ENCODE peak calls at places on chromosomes 4 and X, in six cellular contexts. G, L, I, V, B and H are unnamed samples.

GRCh38 chr4:159778298-159778697 is 675.4 kb downstream of the RAPGEF2 start:
- DNase-seq in G (no peak), L (no peak), I (no peak), V (no peak), B (no peak), H (no peak)

GRCh38 chr4:70183168-70183939 is 12.2 kb upstream of the ODAM start:
- DNase-seq in G (peak; percentile 65), L (peak; percentile 3), I (peak; percentile 71), V (peak; percentile 74), B (peak; percentile 65), H (peak; percentile 82)

GRCh38 chrX:103488332-103488731 is 31.0 kb downstream of the RAB40A start:
- DNase-seq in G (peak; percentile 6), L (peak; percentile 48), I (peak; percentile 45), V (peak; percentile 46), B (no peak), H (peak; percentile 38)

GRCh38 chrX:130915302-130915701 is 12.3 kb upstream of the ENOX2 start:
- DNase-seq in G (no peak), L (no peak), I (no peak), V (peak; percentile 30), B (no peak), H (no peak)

GRCh38 chr4:57234252-57234775 is 124.1 kb upstream of the IGFBP7 start:
- DNase-seq in G (no peak), L (no peak), I (no peak), V (no peak), B (no peak), H (no peak)

GRCh38 chr4:144787365-144788263 is 141.7 kb downstream of the HHIP start:
- DNase-seq in G (peak; percentile 31), L (peak; percentile 22), I (peak; percentile 62), V (peak; percentile 51), B (peak; percentile 60), H (peak; percentile 68)

GRCh38 chr4:74793757-74794340 is 474 bp downstream of the BTC start:
- DNase-seq in G (no peak), L (peak; percentile 6), I (peak; percentile 63), V (peak; percentile 48), B (peak; percentile 96), H (peak; percentile 63)

GRCh38 chr4:8275511-8275910 is 6.0 kb downstream of the HTRA3 start:
- DNase-seq in G (no peak), L (no peak), I (no peak), V (no peak), B (no peak), H (no peak)

GRCh38 chrX:79645749-79646148 is 278.6 kb upstream of the ITM2A start:
- DNase-seq in G (no peak), L (no peak), I (no peak), V (no peak), B (no peak), H (no peak)

GRCh38 chrX:70044541-70045245 is 5.0 kb downstream of the AWAT2 start:
- DNase-seq in G (no peak), L (no peak), I (peak; percentile 61), V (peak; percentile 45), B (no peak), H (no peak)

GRCh38 chr4:175891863-175892262 is 79.8 kb upstream of the GPM6A start:
- DNase-seq in G (peak; percentile 38), L (peak; percentile 1), I (peak; percentile 67), V (peak; percentile 50), B (peak; percentile 53), H (peak; percentile 31)

GRCh38 chr4:76539979-76540378 is 105.0 kb downstream of the SHROOM3 start:
- DNase-seq in G (no peak), L (no peak), I (no peak), V (peak; percentile 69), B (no peak), H (no peak)

GRCh38 chrX:2587146-2587545 is 86.4 kb upstream of the DHRSX start:
- DNase-seq in G (no peak), L (no peak), I (no peak), V (no peak), B (peak; percentile 27), H (no peak)

GRCh38 chr4:101066586-101066985 is 280.7 kb downstream of the PPP3CA start:
- DNase-seq in G (no peak), L (no peak), I (no peak), V (no peak), B (no peak), H (peak; percentile 26)

GRCh38 chrX:109890910-109891502 is 111.9 kb upstream of the TMEM164 start:
- DNase-seq in G (peak; percentile 43), L (peak; percentile 65), I (peak; percentile 74), V (peak; percentile 55), B (peak; percentile 66), H (peak; percentile 78)

GRCh38 chrX:107025538-107025937 is 25.5 kb upstream of the MORC4 start:
- DNase-seq in G (peak; percentile 27), L (peak; percentile 36), I (peak; percentile 56), V (peak; percentile 48), B (peak; percentile 24), H (peak; percentile 50)

GRCh38 chr4:152348670-152349069 is 187.2 kb downstream of the FBXW7 start:
- DNase-seq in G (no peak), L (peak; percentile 10), I (peak; percentile 33), V (peak; percentile 56), B (no peak), H (peak; percentile 23)
- H3K9ac ChIP-seq in G (no peak overlapping the region), L (no peak overlapping the region), I (no peak overlapping the region), V (peak overlapping the region; percentile 90), B (no peak overlapping the region), H (no peak overlapping the region)

GRCh38 chrX:24150051-24150790 is 692 bp downstream of the ZFX start:
- DNase-seq in G (peak; percentile 61), L (peak; percentile 98), I (peak; percentile 79), V (peak; percentile 91), B (peak; percentile 80), H (peak; percentile 97)
- H2AFZ ChIP-seq in G (no peak overlapping the region), L (no peak overlapping the region), I (no peak overlapping the region), V (no peak overlapping the region), B (no peak overlapping the region), H (peak overlapping the region; percentile 77)

GRCh38 chr4:55169352-55169959 is 44.1 kb upstream of the KDR start:
- DNase-seq in G (no peak), L (no peak), I (peak; percentile 96), V (no peak), B (no peak), H (peak; percentile 81)
- TF ChIP-seq EZH2phosphoT487 in G (no peak), L (no peak), I (no peak), V (no peak), B (no peak), H (no peak)

DNA sequence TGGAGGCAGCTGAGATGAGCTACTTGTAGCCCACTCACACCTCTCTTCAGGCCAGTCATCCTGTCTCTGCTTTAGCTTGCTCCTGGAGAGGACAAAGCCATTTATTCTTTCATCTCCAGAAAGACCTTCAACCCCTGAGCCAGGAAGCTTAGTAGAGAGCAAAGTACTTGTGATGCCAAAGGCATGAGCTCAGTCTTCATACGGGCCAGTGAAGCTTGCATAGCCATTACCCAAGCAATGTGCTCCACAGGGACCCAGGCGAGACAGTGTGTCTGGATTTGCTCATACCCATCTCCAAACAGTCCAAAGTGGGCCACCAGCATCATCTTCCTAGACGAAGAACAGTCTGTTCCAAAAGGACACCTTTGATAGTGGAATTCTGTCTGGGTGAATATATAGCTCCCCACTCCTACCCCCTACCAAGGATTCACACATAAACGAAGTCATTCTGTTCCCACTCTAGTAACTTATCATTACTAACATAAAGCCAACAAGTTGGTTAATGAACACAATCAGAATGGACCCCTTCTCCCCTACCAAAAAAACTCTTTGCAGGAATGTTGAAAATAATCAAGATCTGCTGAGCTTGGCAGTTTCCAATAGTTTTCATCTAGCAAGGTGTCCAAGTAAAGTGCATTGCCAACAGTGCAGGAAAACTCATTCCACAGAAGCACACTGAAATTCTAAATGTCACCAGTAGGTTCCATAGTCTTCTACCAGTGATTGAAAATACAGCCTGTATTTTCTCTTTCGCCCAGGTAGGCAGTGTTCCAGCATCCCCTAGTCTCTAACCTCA is 6.7 kb downstream of the TNMD start:
- DNase-seq in G (no peak), L (no peak), I (no peak), V (no peak), B (no peak), H (no peak)
- H3K9ac ChIP-seq in G (no peak overlapping the region), L (no peak overlapping the region), I (no peak overlapping the region), V (no peak overlapping the region), B (no peak overlapping the region), H (no peak overlapping the region)

DNA sequence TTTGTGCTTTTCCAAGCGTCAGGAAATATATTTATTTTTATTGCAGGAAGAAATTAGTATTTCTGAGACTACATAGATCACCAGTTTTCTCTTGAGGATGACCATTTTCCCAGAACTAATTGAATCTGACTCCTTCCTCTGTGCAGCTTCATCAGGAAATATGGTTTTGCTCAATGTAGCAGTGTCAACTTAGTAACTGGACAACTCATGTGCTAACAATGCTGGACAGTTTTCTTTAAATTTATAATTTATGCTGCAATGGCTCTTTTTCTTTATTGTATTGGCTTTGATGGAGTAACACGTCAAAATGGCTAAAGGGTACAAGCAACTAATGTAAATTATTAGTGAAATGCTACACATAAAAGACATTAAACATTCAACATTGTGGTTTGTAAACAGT is 531.5 kb downstream of the ANKRD50 start:
- DNase-seq in G (no peak), L (no peak), I (no peak), V (peak; percentile 6), B (no peak), H (no peak)
- H2AFZ ChIP-seq in G (no peak overlapping the region), L (no peak overlapping the region), I (no peak overlapping the region), V (no peak overlapping the region), B (no peak overlapping the region), H (no peak overlapping the region)

GRCh38 chrX:28126886-28127285 is 145.6 kb upstream of the DCAF8L1 start:
- DNase-seq in G (no peak), L (no peak), I (no peak), V (no peak), B (no peak), H (peak; percentile 49)
- TF ChIP-seq EZH2phosphoT487 in G (no peak), L (no peak), I (no peak), V (no peak), B (no peak), H (no peak)

GRCh38 chr4:88820723-88821368 is 123.2 kb upstream of the NAP1L5 start:
- DNase-seq in G (no peak), L (no peak), I (peak; percentile 27), V (no peak), B (no peak), H (no peak)
- H3K9ac ChIP-seq in G (no peak overlapping the region), L (peak overlapping the region; percentile 47), I (peak overlapping the region; percentile 78), V (no peak overlapping the region), B (no peak overlapping the region), H (no peak overlapping the region)

DNA sequence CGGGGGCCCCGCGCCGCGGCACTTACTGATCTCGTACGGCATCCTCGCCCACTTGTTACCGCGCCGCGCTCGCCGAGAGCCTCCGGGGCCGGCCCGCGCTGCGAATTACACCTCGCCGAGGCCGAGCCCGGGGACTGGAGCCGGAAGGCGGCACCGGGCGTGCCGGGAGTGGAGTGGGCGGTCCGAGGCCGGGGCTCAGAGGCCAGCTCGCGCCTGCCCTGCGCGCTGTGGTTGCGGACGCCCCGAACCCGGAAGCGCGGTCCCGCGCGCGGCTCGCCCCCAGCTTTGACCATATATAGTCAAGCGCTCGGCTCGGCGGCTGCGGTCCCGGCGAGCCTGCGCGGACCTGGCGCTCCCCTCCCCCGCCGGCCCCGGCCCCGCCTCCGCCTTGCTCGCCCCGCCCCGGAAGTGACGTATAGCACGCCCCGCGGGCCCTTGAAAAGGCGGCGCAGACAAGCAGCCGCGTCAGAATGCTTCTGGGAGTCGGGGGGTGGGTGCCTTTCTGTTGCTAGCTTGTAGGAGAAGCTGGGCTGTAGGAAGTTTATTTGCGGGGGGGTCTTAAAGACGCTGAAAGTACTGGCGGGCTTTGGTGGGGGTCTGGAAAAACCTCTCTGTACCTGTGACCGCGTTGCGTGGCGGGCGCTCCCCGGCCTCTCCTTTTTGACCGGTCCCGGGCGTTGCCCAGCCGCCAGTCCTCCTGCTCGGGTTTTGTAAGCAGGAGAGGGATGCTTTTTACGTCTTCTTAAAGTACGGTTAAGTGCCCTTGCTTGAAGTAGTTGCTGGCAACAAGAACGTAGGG is at the start of gene WDR1:
- DNase-seq in G (peak; percentile 75), L (peak; percentile 96), I (peak; percentile 87), V (peak; percentile 99), B (peak; percentile 97), H (peak; percentile 97)
- H2AFZ ChIP-seq in G (no peak within 1 kb of the TSS), L (peak within 1 kb of the TSS; percentile 60), I (peak within 1 kb of the TSS; percentile 63), V (peak within 1 kb of the TSS; percentile 56), B (no peak within 1 kb of the TSS), H (no peak within 1 kb of the TSS)